ENCODE peak calls at places on chromosome 18, in nine cellular contexts. T is heart left ventricle; G is effector memory CD8-positive, alpha-beta T cell; Z is kidney glomerular epithelial cell; X is HuH-7; W is T follicular helper cell; P is kidney tubule cell; A is hepatocyte; S is A172. N is an unnamed sample.

GRCh38 chr18:40006553-40007073 is 1948.4 kb upstream of the PIK3C3 start:
- DNase-seq in X (no peak), S (no peak), Z (no peak), W (no peak), G (no peak), T (no peak), P (no peak), A (no peak), N (peak; percentile 28)

GRCh38 chr18:57337890-57338289 is 14.5 kb upstream of the ST8SIA3 start:
- DNase-seq in X (no peak), G (no peak), P (peak; percentile 76), S (no peak), Z (peak; percentile 78), A (no peak), W (no peak), T (no peak), N (no peak)

GRCh38 chr18:12862467-12862866 is 21.6 kb downstream of the PTPN2 start:
- DNase-seq in P (peak; percentile 94), T (no peak), Z (peak; percentile 33), W (no peak), G (no peak), S (peak; percentile 19), A (peak; percentile 76), X (no peak), N (no peak)

GRCh38 chr18:22115573-22115972 is 53.8 kb upstream of the GATA6 start:
- DNase-seq in T (no peak), X (no peak), G (no peak), A (peak; percentile 72), S (no peak), W (no peak), Z (no peak), P (no peak), N (no peak)

GRCh38 chr18:63439334-63439733 is 17.1 kb upstream of the VPS4B start:
- DNase-seq in T (no peak), W (peak; percentile 22), A (peak; percentile 73), X (peak; percentile 48), Z (peak; percentile 50), P (peak; percentile 66), G (peak; percentile 59), S (no peak), N (peak; percentile 52)

GRCh38 chr18:51734576-51734975 is 537.1 kb upstream of the MEX3C start:
- DNase-seq in Z (no peak), T (no peak), A (no peak), S (no peak), G (no peak), X (no peak), P (no peak), W (no peak), N (no peak)

GRCh38 chr18:57921708-57922107 is 118.6 kb upstream of the ATP8B1 start:
- DNase-seq in A (no peak), G (no peak), S (no peak), T (no peak), P (peak; percentile 55), Z (no peak), X (no peak), W (no peak), N (no peak)

GRCh38 chr18:62300359-62300963 is 24.6 kb upstream of the TNFRSF11A start:
- DNase-seq in W (no peak), G (no peak), S (no peak), X (no peak), T (no peak), A (no peak), P (no peak), Z (no peak), N (no peak)

GRCh38 chr18:79454034-79454735 is 58.5 kb downstream of the NFATC1 start:
- DNase-seq in W (no peak), X (no peak), A (no peak), T (peak; percentile 70), Z (no peak), P (no peak), G (no peak), S (peak; percentile 46), N (no peak)

GRCh38 chr18:46622999-46623398 is 34.0 kb downstream of the LOXHD1 start:
- DNase-seq in P (peak; percentile 26), Z (no peak), W (no peak), T (no peak), S (no peak), G (no peak), X (no peak), A (no peak), N (no peak)

GRCh38 chr18:74918276-74918675 is 290.7 kb downstream of the PTGR3 start:
- DNase-seq in A (no peak), T (no peak), S (no peak), P (no peak), X (no peak), W (no peak), G (no peak), Z (no peak), N (no peak)

GRCh38 chr18:2336993-2337392 is 234.3 kb downstream of the METTL4 start:
- DNase-seq in G (no peak), A (no peak), T (no peak), W (no peak), S (no peak), X (no peak), Z (no peak), P (no peak), N (no peak)

GRCh38 chr18:50947899-50948298 is 19.9 kb upstream of the ELAC1 start:
- DNase-seq in A (no peak), X (no peak), W (no peak), T (no peak), Z (no peak), P (peak; percentile 13), G (no peak), S (peak; percentile 23), N (no peak)

GRCh38 chr18:2902327-2902726 is 55.5 kb downstream of the EMILIN2 start:
- DNase-seq in X (no peak), A (no peak), S (no peak), G (no peak), P (no peak), Z (no peak), W (no peak), T (no peak), N (no peak)

GRCh38 chr18:26470011-26470637 is 78.2 kb downstream of the KCTD1 start:
- DNase-seq in X (no peak), W (no peak), Z (no peak), P (peak; percentile 70), S (no peak), A (no peak), T (no peak), G (no peak), N (no peak)

GRCh38 chr18:53148056-53148574 is 808.1 kb downstream of the DCC start:
- DNase-seq in X (no peak), G (no peak), W (no peak), S (no peak), Z (no peak), T (no peak), P (no peak), A (no peak), N (no peak)

GRCh38 chr18:46310258-46310657 is 206.1 kb downstream of the HAUS1 start:
- DNase-seq in A (no peak), X (no peak), T (no peak), Z (no peak), G (no peak), P (peak; percentile 63), W (no peak), S (no peak), N (no peak)

GRCh38 chr18:49757513-49758262 is 55.6 kb downstream of the ACAA2 start:
- DNase-seq in Z (no peak), T (no peak), A (no peak), X (no peak), G (no peak), W (no peak), P (no peak), S (no peak), N (peak; percentile 72)

GRCh38 chr18:55858661-55859111 is 270.7 kb upstream of the TCF4 start:
- DNase-seq in S (no peak), P (peak; percentile 44), Z (no peak), X (no peak), G (no peak), T (no peak), A (no peak), W (no peak), N (no peak)

GRCh38 chr18:59597049-59597448 is 100.2 kb downstream of the CCBE1 start:
- DNase-seq in A (no peak), S (no peak), P (no peak), X (no peak), G (no peak), T (no peak), Z (no peak), W (no peak), N (no peak)

GRCh38 chr18:23668731-23669130 is 6.0 kb upstream of the ANKRD29 start:
- DNase-seq in X (no peak), S (no peak), W (no peak), T (no peak), Z (no peak), G (no peak), A (no peak), P (no peak), N (no peak)

GRCh38 chr18:37403100-37403781 is 162.4 kb downstream of the CELF4 start:
- DNase-seq in S (peak; percentile 87), G (no peak), W (no peak), T (peak; percentile 81), Z (peak; percentile 40), P (peak; percentile 92), A (peak; percentile 56), X (no peak), N (no peak)

GRCh38 chr18:33128581-33128980 is 311.9 kb downstream of the CCDC178 start:
- DNase-seq in X (no peak), Z (no peak), T (no peak), G (no peak), A (no peak), W (no peak), P (peak; percentile 3), S (no peak), N (no peak)

N was measured in HEK293T.